ENCODE peak calls at places on chromosomes 11 and 22, in seven cellular contexts. U is astrocyte of the hippocampus, C is fibroblast of gingiva, Y is suprapubic skin, H is D341Med, V is astrocyte, F is HuH-7.5. O is an unnamed sample.

GRCh38 chr11:82775736-82776346 is 42.2 kb upstream of the FAM181B start:
- DNase-seq in C (peak; percentile 19), F (peak; percentile 34), V (no peak), Y (no peak), U (peak; percentile 22), H (peak; percentile 43), O (no peak)

GRCh38 chr22:48635031-48635430 is 1192.6 kb downstream of the BRD1 start:
- DNase-seq in C (no peak), V (no peak), F (no peak), H (no peak), U (no peak), Y (no peak), O (no peak)

GRCh38 chr11:134579709-134580634 is 167.9 kb upstream of the B3GAT1 start:
- DNase-seq in F (no peak), V (no peak), Y (no peak), H (no peak), C (no peak), U (no peak), O (no peak)

GRCh38 chr11:2104524-2105440 is 34.4 kb downstream of the IGF2 start:
- DNase-seq in V (no peak), C (no peak), F (no peak), H (no peak), U (no peak), Y (no peak), O (no peak)

GRCh38 chr11:46309669-46310288 is 32.3 kb downstream of the CREB3L1 start:
- DNase-seq in F (no peak), V (no peak), Y (no peak), H (no peak), C (no peak), U (no peak), O (no peak)

GRCh38 chr11:109033627-109034340 is 368.9 kb downstream of the DDX10 start:
- DNase-seq in U (peak; percentile 96), F (no peak), H (no peak), V (peak; percentile 99), Y (no peak), C (peak; percentile 75), O (peak; percentile 81)

GRCh38 chr11:118570787-118571186 is 1.4 kb upstream of the ARCN1 start:
- DNase-seq in F (no peak), Y (no peak), U (no peak), H (no peak), V (no peak), C (no peak), O (no peak)

GRCh38 chr11:134423106-134423505 is 11.1 kb upstream of the B3GAT1 start:
- DNase-seq in V (no peak), U (no peak), H (no peak), F (no peak), Y (no peak), C (no peak), O (no peak)

GRCh38 chr11:33970984-33971466 is 79.1 kb upstream of the LMO2 start:
- DNase-seq in F (peak; percentile 31), Y (peak; percentile 81), V (peak; percentile 27), H (peak; percentile 79), C (peak; percentile 46), U (peak; percentile 81), O (peak; percentile 22)

GRCh38 chr11:73195191-73196007 is 22.7 kb upstream of the P2RY2 start:
- DNase-seq in C (no peak), F (no peak), U (peak; percentile 28), Y (peak; percentile 56), H (no peak), V (no peak), O (peak; percentile 56)

GRCh38 chr11:12963789-12964536 is 45.2 kb upstream of the RASSF10 start:
- DNase-seq in V (no peak), H (peak; percentile 89), F (peak; percentile 67), C (peak; percentile 24), U (peak; percentile 87), Y (peak; percentile 80), O (peak; percentile 39)

GRCh38 chr11:117836077-117836960 is 11.8 kb upstream of the FXYD2 start:
- DNase-seq in H (no peak), V (no peak), Y (no peak), C (no peak), U (no peak), F (no peak), O (no peak)

GRCh38 chr22:40764743-40765441 is 54.3 kb downstream of the SLC25A17 start:
- DNase-seq in V (no peak), U (no peak), Y (no peak), F (no peak), C (no peak), H (no peak), O (no peak)

GRCh38 chr22:30204742-30205111 is 41.8 kb downstream of the LIF start:
- DNase-seq in C (peak; percentile 96), V (peak; percentile 59), U (peak; percentile 65), F (no peak), Y (no peak), H (no peak), O (no peak)

GRCh38 chr11:14499178-14499559 is 442 bp downstream of the COPB1 start:
- DNase-seq in H (peak; percentile 64), U (peak; percentile 50), Y (no peak), V (no peak), C (peak; percentile 24), F (no peak), O (no peak)

GRCh38 chr11:60919956-60920355 is 4.3 kb upstream of the TMEM132A start:
- DNase-seq in V (no peak), Y (no peak), C (no peak), U (peak; percentile 56), F (no peak), H (no peak), O (no peak)

GRCh38 chr11:117384045-117384444 is 56.4 kb downstream of the CEP164 start:
- DNase-seq in U (peak; percentile 85), F (no peak), C (peak; percentile 58), Y (no peak), V (peak; percentile 84), H (no peak), O (peak; percentile 31)

GRCh38 chr11:123536690-123537437 is 106.8 kb downstream of the GRAMD1B start:
- DNase-seq in U (peak; percentile 39), Y (no peak), V (no peak), H (no peak), C (no peak), F (no peak), O (no peak)